ENCODE peak calls at places on chromosome 14, in five cellular contexts. One of them, this sample, is unnamed.
A peak's percentile ranks its signal among the peaks of the same experiment; 100 is the strongest.

GRCh38 chr14:71362920-71363584 is 455.8 kb downstream of the PCNX1 start:
- DNase-seq in HEK293T: no peak
- DNase-seq in fibroblast of the aortic adventitia: peak; percentile 91
- DNase-seq in fibroblast of pulmonary artery: peak; percentile 87
- DNase-seq in posterior cingulate gyrus: no peak
- DNase-seq in this sample: peak; percentile 66

GRCh38 chr14:101723061-101723595 is 38.4 kb upstream of the PPP2R5C start:
- DNase-seq in HEK293T: no peak
- DNase-seq in fibroblast of the aortic adventitia: no peak
- DNase-seq in fibroblast of pulmonary artery: no peak
- DNase-seq in posterior cingulate gyrus: no peak
- DNase-seq in this sample: no peak

GRCh38 chr14:63867926-63868921 is 15.4 kb downstream of the SYNE2 start:
- DNase-seq in HEK293T: no peak
- DNase-seq in fibroblast of the aortic adventitia: peak; percentile 43
- DNase-seq in fibroblast of pulmonary artery: no peak
- DNase-seq in posterior cingulate gyrus: no peak
- DNase-seq in this sample: no peak

GRCh38 chr14:36820111-36820709 is 158.6 kb downstream of the PAX9 start:
- DNase-seq in HEK293T: peak; percentile 39
- DNase-seq in fibroblast of the aortic adventitia: no peak
- DNase-seq in fibroblast of pulmonary artery: no peak
- DNase-seq in posterior cingulate gyrus: no peak
- DNase-seq in this sample: no peak

GRCh38 chr14:106491851-106492250 is 965.5 kb downstream of the TMEM121 start:
- DNase-seq in HEK293T: no peak
- DNase-seq in fibroblast of the aortic adventitia: no peak
- DNase-seq in fibroblast of pulmonary artery: no peak
- DNase-seq in posterior cingulate gyrus: no peak
- DNase-seq in this sample: no peak

GRCh38 chr14:77228056-77228455 is 43.0 kb downstream of the NGB start:
- DNase-seq in HEK293T: peak; percentile 22
- DNase-seq in fibroblast of the aortic adventitia: no peak
- DNase-seq in fibroblast of pulmonary artery: no peak
- DNase-seq in posterior cingulate gyrus: no peak
- DNase-seq in this sample: no peak

GRCh38 chr14:45798659-45799058 is 545.7 kb upstream of the MIS18BP1 start:
- DNase-seq in HEK293T: no peak
- DNase-seq in fibroblast of the aortic adventitia: no peak
- DNase-seq in fibroblast of pulmonary artery: no peak
- DNase-seq in posterior cingulate gyrus: no peak
- DNase-seq in this sample: no peak

GRCh38 chr14:75298187-75298985 is 19.8 kb downstream of the FOS start:
- DNase-seq in HEK293T: no peak
- DNase-seq in fibroblast of the aortic adventitia: peak; percentile 49
- DNase-seq in fibroblast of pulmonary artery: peak; percentile 91
- DNase-seq in posterior cingulate gyrus: no peak
- DNase-seq in this sample: no peak

GRCh38 chr14:103402700-103403099 is 17.5 kb downstream of the MARK3 start:
- DNase-seq in HEK293T: peak; percentile 38
- DNase-seq in fibroblast of the aortic adventitia: peak; percentile 47
- DNase-seq in fibroblast of pulmonary artery: peak; percentile 58
- DNase-seq in posterior cingulate gyrus: no peak
- DNase-seq in this sample: peak; percentile 66

GRCh38 chr14:73049428-73049827 is 8.9 kb upstream of the RBM25 start:
- DNase-seq in HEK293T: no peak
- DNase-seq in fibroblast of the aortic adventitia: no peak
- DNase-seq in fibroblast of pulmonary artery: no peak
- DNase-seq in posterior cingulate gyrus: no peak
- DNase-seq in this sample: no peak

GRCh38 chr14:103401223-103402214 is 16.3 kb downstream of the MARK3 start:
- DNase-seq in HEK293T: no peak
- DNase-seq in fibroblast of the aortic adventitia: peak; percentile 73
- DNase-seq in fibroblast of pulmonary artery: peak; percentile 77
- DNase-seq in posterior cingulate gyrus: no peak
- DNase-seq in this sample: peak; percentile 86

GRCh38 chr14:101255765-101256125 is 305.6 kb upstream of the DIO3 start:
- DNase-seq in HEK293T: no peak
- DNase-seq in fibroblast of the aortic adventitia: no peak
- DNase-seq in fibroblast of pulmonary artery: no peak
- DNase-seq in posterior cingulate gyrus: no peak
- DNase-seq in this sample: no peak

GRCh38 chr14:52546318-52546670 is 6.0 kb downstream of the TXNDC16 start:
- DNase-seq in HEK293T: no peak
- DNase-seq in fibroblast of the aortic adventitia: no peak
- DNase-seq in fibroblast of pulmonary artery: no peak
- DNase-seq in posterior cingulate gyrus: no peak
- DNase-seq in this sample: no peak

This sample was measured in astrocyte.